ENCODE peak calls at places on chromosomes 11 and 22, in eight cellular contexts. E is substantia nigra; W is tibial nerve; O is adrenal gland; K is H1; S is transverse colon; A is CD4-positive, CD25-positive, alpha-beta regulatory T cell; J is thoracic aorta. B is an unnamed sample.

GRCh38 chr11:1832989-1833365 is 1.8 kb upstream of the SYT8 start:
- DNase-seq in O (peak; percentile 20), S (no peak), E (no peak), W (no peak), J (no peak), A (no peak), K (no peak), B (no peak)

GRCh38 chr11:69403556-69404215 is 77.8 kb upstream of the LINC01488 start:
- DNase-seq in E (no peak), O (no peak), S (no peak), A (no peak), W (no peak), K (no peak), J (no peak), B (no peak)

GRCh38 chr22:28232231-28232630 is 313.2 kb upstream of the PITPNB start:
- DNase-seq in E (no peak), A (no peak), S (no peak), K (no peak), O (no peak), W (no peak), J (no peak), B (no peak)

GRCh38 chr22:48972979-48973693 is 854.5 kb downstream of the BRD1 start:
- DNase-seq in K (peak; percentile 29), O (no peak), J (no peak), E (no peak), S (no peak), W (no peak), A (no peak), B (peak; percentile 11)

GRCh38 chr22:31259798-31260473 is 32.4 kb downstream of the PIK3IP1 start:
- DNase-seq in O (no peak), J (no peak), S (no peak), K (no peak), A (no peak), E (no peak), W (no peak), B (no peak)

GRCh38 chr11:132610216-132610615 is 922.1 kb downstream of the OPCML start:
- DNase-seq in S (no peak), K (no peak), O (no peak), J (no peak), E (no peak), A (no peak), W (no peak), B (no peak)

GRCh38 chr11:114116800-114117199 is 57.3 kb downstream of the ZBTB16 start:
- DNase-seq in K (no peak), E (no peak), O (no peak), W (no peak), A (no peak), S (no peak), J (no peak), B (no peak)

GRCh38 chr11:45812581-45813548 is 7.9 kb downstream of the SLC35C1 start:
- DNase-seq in O (no peak), E (no peak), S (no peak), K (no peak), W (no peak), J (no peak), A (no peak), B (no peak)

GRCh38 chr11:109859325-109859724 is 233.9 kb upstream of the ZC3H12C start:
- DNase-seq in J (no peak), A (no peak), K (no peak), S (no peak), O (peak; percentile 59), E (no peak), W (no peak), B (no peak)

GRCh38 chr22:30614268-30614667 is 7.3 kb downstream of the TCN2 start:
- DNase-seq in E (no peak), J (no peak), K (no peak), A (no peak), S (no peak), W (no peak), O (no peak), B (no peak)

GRCh38 chr22:37175414-37176144 is 12.5 kb downstream of the C1QTNF6 start:
- DNase-seq in K (no peak), E (no peak), W (no peak), J (no peak), A (no peak), S (no peak), O (no peak), B (no peak)

GRCh38 chr11:14644396-14645246 is 1.0 kb downstream of the PDE3B start:
- DNase-seq in W (no peak), J (no peak), A (no peak), O (peak; percentile 28), S (peak; percentile 43), E (no peak), K (peak; percentile 71), B (no peak)

GRCh38 chr11:1879941-1880720 is 11.6 kb downstream of the PRR33 start:
- DNase-seq in A (no peak), W (peak; percentile 66), O (peak; percentile 49), K (no peak), S (no peak), J (no peak), E (no peak), B (peak; percentile 41)

GRCh38 chr11:107042748-107043147 is 24.5 kb upstream of the GUCY1A2 start:
- DNase-seq in S (no peak), J (no peak), W (no peak), E (no peak), O (no peak), K (no peak), A (no peak), B (no peak)

GRCh38 chr11:75262961-75263852 is 22.6 kb downstream of the TPBGL start:
- DNase-seq in K (no peak), A (no peak), J (no peak), S (peak; percentile 7), O (no peak), E (no peak), W (no peak), B (peak; percentile 22)

GRCh38 chr11:70627219-70627618 is 228.9 kb downstream of the CTTN start:
- DNase-seq in O (no peak), J (no peak), S (peak; percentile 65), W (no peak), E (no peak), K (no peak), A (no peak), B (no peak)

GRCh38 chr11:2194877-2195755 is 23.5 kb upstream of the TH start:
- DNase-seq in O (peak; percentile 55), S (peak; percentile 34), A (peak; percentile 13), W (no peak), J (no peak), K (peak; percentile 96), E (no peak), B (no peak)

GRCh38 chr11:92050305-92050704 is 174.3 kb upstream of the FAT3 start:
- DNase-seq in K (no peak), J (no peak), E (no peak), S (no peak), A (no peak), O (no peak), W (no peak), B (no peak)

GRCh38 chr22:24942301-24942700 is 4.2 kb downstream of the LHFPL7 start:
- DNase-seq in W (no peak), E (no peak), K (no peak), J (no peak), S (no peak), A (no peak), O (no peak), B (no peak)
- H3K27ac ChIP-seq in W (no peak overlapping the region), E (no peak overlapping the region), K (no peak overlapping the region), J (no peak overlapping the region), S (no peak overlapping the region), A (no peak overlapping the region), O (no peak overlapping the region), B (no peak overlapping the region)

GRCh38 chr11:57325735-57326048 is 940 bp upstream of the TNKS1BP1 start:
- DNase-seq in K (no peak), J (no peak), E (no peak), W (peak; percentile 42), O (no peak), A (no peak), S (peak; percentile 85), B (no peak)
- H3K27ac ChIP-seq in K (peak overlapping the region; percentile 96), J (peak overlapping the region; percentile 85), E (peak overlapping the region; percentile 66), W (peak overlapping the region; percentile 96), O (peak overlapping the region; percentile 98), A (peak overlapping the region; percentile 83), S (peak overlapping the region; percentile 98), B (peak overlapping the region; percentile 82)

DNA sequence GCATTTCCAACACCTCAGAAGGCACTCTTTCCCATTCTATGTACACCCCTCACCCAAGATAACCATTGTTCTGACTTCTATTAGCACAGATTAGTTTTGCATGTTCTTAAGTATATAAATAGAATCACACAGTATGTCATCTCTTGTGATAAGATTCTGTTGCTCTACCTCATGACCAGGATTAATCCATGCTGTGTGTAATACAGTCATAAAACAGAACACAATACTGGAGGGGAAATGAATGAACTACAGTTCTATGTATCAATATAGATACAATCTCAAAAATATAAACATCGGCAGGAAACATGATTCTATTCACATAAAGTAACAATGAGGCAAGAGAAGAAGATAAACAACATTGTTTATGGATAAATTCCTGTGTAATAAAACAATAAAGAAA is 151.5 kb downstream of the ATG16L2 start:
- DNase-seq in S (no peak), W (no peak), J (no peak), A (no peak), E (no peak), O (no peak), K (no peak), B (no peak)
- H3K27ac ChIP-seq in S (no peak overlapping the region), W (no peak overlapping the region), J (no peak overlapping the region), A (no peak overlapping the region), E (no peak overlapping the region), O (no peak overlapping the region), K (no peak overlapping the region), B (no peak overlapping the region)

GRCh38 chr11:121449123-121449522 is 3.0 kb upstream of the SORL1 start:
- DNase-seq in W (no peak), E (no peak), J (no peak), S (no peak), O (no peak), K (no peak), A (no peak), B (no peak)

GRCh38 chr11:121451178-121451981 is 734 bp upstream of the SORL1 start:
- DNase-seq in O (no peak), K (no peak), A (peak; percentile 9), J (no peak), S (peak; percentile 90), E (no peak), W (no peak), B (no peak)

GRCh38 chr11:121451982-121452608 is at the start of gene SORL1:
- DNase-seq in E (peak; percentile 78), A (peak; percentile 56), O (peak; percentile 68), S (peak; percentile 83), W (peak; percentile 25), J (no peak), K (peak; percentile 90), B (peak; percentile 77)

GRCh38 chr11:121449626-121450025 is 2.5 kb upstream of the SORL1 start:
- DNase-seq in A (no peak), O (no peak), E (no peak), J (no peak), W (no peak), S (no peak), K (no peak), B (no peak)

DNA sequence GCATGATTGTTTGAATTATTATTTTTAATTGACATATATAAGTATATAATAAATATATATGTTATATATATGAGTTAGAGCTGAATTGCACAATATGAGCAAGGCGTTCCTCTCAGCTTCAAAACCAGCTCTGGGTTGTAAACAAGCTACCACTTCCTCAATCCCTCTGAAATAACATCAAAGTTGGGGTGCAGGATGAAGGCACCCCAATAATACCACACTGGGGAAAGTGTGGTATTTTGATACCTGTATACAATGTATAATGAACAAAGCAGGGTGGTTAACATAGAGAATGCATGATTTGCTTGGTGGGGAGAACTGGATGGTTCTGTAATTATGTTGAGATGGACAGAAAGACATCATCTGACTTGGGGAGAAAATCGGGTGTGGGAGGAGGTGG is 1.7 kb upstream of the SORL1 start:
- DNase-seq in E (no peak), A (no peak), K (no peak), S (no peak), W (no peak), J (no peak), O (no peak), B (no peak)
- H3K27ac ChIP-seq in E (peak overlapping the region; percentile 35), A (peak overlapping the region; percentile 77), K (no peak overlapping the region), S (peak overlapping the region; percentile 92), W (no peak overlapping the region), J (no peak overlapping the region), O (no peak overlapping the region), B (peak overlapping the region; percentile 71)

B was measured in dorsolateral prefrontal cortex.